ENCODE peak calls at places on chromosomes 12 and 14, in four cellular contexts. P is sigmoid colon, J is right lobe of liver, B is tibial nerve. R is an unnamed sample. For H3K36me3, the result is how much of the 10 kb centered on the place peaks cover.

GRCh38 chr14:71890541-71890940 is 41.7 kb upstream of the RGS6 start:
- DNase-seq in P (no peak), B (no peak), J (no peak), R (no peak)

GRCh38 chr12:48819986-48820385 is 1.7 kb downstream of the CACNB3 start:
- DNase-seq in J (no peak), B (no peak), P (no peak), R (no peak)

GRCh38 chr14:54285030-54285429 is 111.8 kb upstream of the CDKN3 start:
- DNase-seq in P (no peak), B (no peak), J (no peak), R (no peak)

GRCh38 chr12:34294671-34295365 is 272.5 kb downstream of the ALG10 start:
- DNase-seq in B (no peak), J (peak), P (peak), R (no peak)

GRCh38 chr12:28568709-28569108 is 378.5 kb downstream of the CCDC91 start:
- DNase-seq in B (no peak), J (no peak), P (no peak), R (no peak)

GRCh38 chr14:89629383-89629782 is 212.3 kb upstream of the FOXN3 start:
- DNase-seq in B (no peak), J (no peak), P (no peak), R (no peak)

GRCh38 chr14:57189070-57189469 is 79.6 kb downstream of the EXOC5 start:
- DNase-seq in B (no peak), J (no peak), P (no peak), R (no peak)

GRCh38 chr12:72226510-72226909 is 45.7 kb upstream of the TRHDE start:
- DNase-seq in J (no peak), P (no peak), B (no peak), R (no peak)

GRCh38 chr14:96056509-96057422 is 17.6 kb downstream of the C14orf132 start:
- DNase-seq in B (no peak), J (peak), P (no peak), R (no peak)

GRCh38 chr12:23415180-23415579 is 534.3 kb downstream of the SOX5 start:
- DNase-seq in P (no peak), J (no peak), B (no peak), R (no peak)

GRCh38 chr14:70665448-70666363 is 24.0 kb downstream of the TTC9 start:
- DNase-seq in B (no peak), P (no peak), J (peak), R (peak)

GRCh38 chr12:43370299-43370698 is 181.7 kb downstream of the ADAMTS20 start:
- DNase-seq in B (no peak), J (no peak), P (no peak), R (no peak)

GRCh38 chr14:44316647-44317432 is 190.2 kb downstream of the FSCB start:
- DNase-seq in J (no peak), B (no peak), P (no peak), R (peak)

GRCh38 chr12:110093631-110094311 is 30.4 kb upstream of the IFT81 start:
- DNase-seq in B (no peak), P (no peak), J (no peak), R (no peak)

GRCh38 chr14:33210304-33210703 is 271.6 kb downstream of the NPAS3 start:
- DNase-seq in P (no peak), B (no peak), J (no peak), R (no peak)

GRCh38 chr12:52945389-52946232 is 3.3 kb upstream of the KRT18 start:
- DNase-seq in P (no peak), B (no peak), J (peak), R (peak)

GRCh38 chr12:85076688-85077430 is 40.7 kb downstream of the LRRIQ1 start:
- DNase-seq in J (no peak), P (no peak), B (no peak), R (no peak)

GRCh38 chr12:96190403-96191170 is 3.6 kb upstream of the ELK3 start:
- DNase-seq in J (no peak), P (no peak), B (no peak), R (no peak)

GRCh38 chr12:41101821-41102220 is 86.3 kb upstream of the PDZRN4 start:
- DNase-seq in P (no peak), B (no peak), J (no peak), R (no peak)

GRCh38 chr14:90758959-90759358 is 57.3 kb downstream of the TTC7B start:
- DNase-seq in P (peak), J (peak), B (peak), R (peak)

GRCh38 chr12:1644523-1645438 is 15.8 kb downstream of the WNT5B start:
- DNase-seq in P (peak), J (no peak), B (peak), R (peak)

GRCh38 chr12:32166510-32166909 is 59.9 kb downstream of the BICD1 start:
- DNase-seq in P (no peak), J (no peak), B (no peak), R (no peak)

GRCh38 chr12:116551952-116552749 is 7.0 kb upstream of the MAP1LC3B2 start:
- DNase-seq in B (no peak), P (no peak), J (no peak), R (no peak)

GRCh38 chr12:6228535-6229223 is 28.5 kb downstream of the CD9 start:
- DNase-seq in B (no peak), P (peak), J (no peak), R (no peak)

GRCh38 chr12:52907092-52907810 is 2.4 kb upstream of the KRT8 start:
- DNase-seq in P (no peak), B (no peak), J (no peak), R (peak)

GRCh38 chr14:63760014-63760413 is 32.1 kb upstream of the SGPP1 start:
- DNase-seq in B (no peak), J (no peak), P (no peak), R (no peak)

GRCh38 chr14:96903444-96904023 is 106.4 kb downstream of the VRK1 start:
- DNase-seq in J (no peak), B (no peak), P (no peak), R (no peak)

GRCh38 chr12:76555226-76555767 is 4.3 kb downstream of the OSBPL8 start:
- DNase-seq in P (no peak), B (no peak), J (no peak), R (no peak)

GRCh38 chr14:102966256-102966655 is 43.8 kb downstream of the AMN start:
- DNase-seq in B (no peak), P (no peak), J (no peak), R (no peak)

GRCh38 chr14:102962111-102962627 is 39.7 kb downstream of the AMN start:
- DNase-seq in J (no peak), B (no peak), P (no peak), R (no peak)

GRCh38 chr14:102966681-102967505 is 44.4 kb downstream of the AMN start:
- DNase-seq in P (no peak), J (no peak), B (no peak), R (no peak)

GRCh38 chr14:102965282-102965681 is 42.8 kb downstream of the AMN start:
- DNase-seq in B (no peak), P (no peak), J (no peak), R (no peak)

GRCh38 chr14:102964152-102964730 is 41.8 kb downstream of the AMN start:
- DNase-seq in J (no peak), P (no peak), B (no peak), R (no peak)
- H3K36me3 ChIP-seq in J (half or more), P (half or more), B (half or more), R (half or more)

GRCh38 chr12:50613463-50613862 is 108.7 kb downstream of the DIP2B start:
- DNase-seq in J (no peak), P (no peak), B (no peak), R (no peak)

GRCh38 chr12:50617657-50618056 is 112.9 kb downstream of the DIP2B start:
- DNase-seq in P (no peak), B (no peak), J (no peak), R (no peak)

GRCh38 chr12:50614167-50614762 is 109.5 kb downstream of the DIP2B start:
- DNase-seq in P (no peak), B (no peak), J (no peak), R (no peak)

GRCh38 chr12:50612882-50613281 is 108.1 kb downstream of the DIP2B start:
- DNase-seq in P (no peak), J (no peak), B (no peak), R (no peak)

GRCh38 chr12:50615534-50616296 is 110.9 kb downstream of the DIP2B start:
- DNase-seq in P (no peak), B (no peak), J (no peak), R (no peak)
- H3K4me3 ChIP-seq in P (no peak), B (no peak), J (no peak), R (no peak)

GRCh38 chr14:84262932-84263331 is 1267.0 kb upstream of the FLRT2 start:
- DNase-seq in J (no peak), B (no peak), P (no peak), R (no peak)
- TF ChIP-seq POLR2A in J (no peak), B (no peak), P (no peak), R (no peak)

DNA sequence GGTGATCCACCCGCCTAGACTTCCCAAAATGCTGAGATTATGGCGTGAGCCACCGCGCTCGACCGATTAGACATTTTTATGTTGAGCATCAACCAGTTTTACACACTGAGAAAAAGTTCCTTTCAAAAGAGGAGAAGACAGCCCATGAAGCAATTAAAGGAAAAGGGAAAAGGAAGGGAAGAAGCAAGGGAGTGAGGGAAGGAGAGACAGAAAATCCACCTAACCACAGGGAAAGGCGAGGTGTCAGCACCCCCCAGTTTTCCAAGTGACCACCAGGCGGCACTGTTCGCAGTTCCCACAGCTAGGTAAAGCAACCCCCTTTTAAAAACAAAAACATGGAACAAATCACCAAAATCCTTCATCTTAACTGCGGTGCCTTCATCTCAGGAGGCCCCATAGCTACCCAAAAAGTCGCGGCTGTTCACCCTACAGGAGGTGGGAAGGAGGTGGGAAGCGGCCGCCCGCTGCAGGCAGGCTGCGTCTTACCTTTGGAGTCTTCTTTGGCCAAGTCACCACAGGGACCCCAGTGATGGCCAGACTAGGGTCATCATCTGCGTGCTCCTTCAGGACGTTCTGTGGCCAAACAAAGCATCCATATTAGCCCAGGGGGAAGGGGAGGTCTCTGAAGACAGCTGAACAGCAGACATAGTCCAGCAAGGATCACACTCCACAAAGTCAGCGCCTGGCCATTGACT is 86.6 kb downstream of the KDM2B start:
- DNase-seq in J (no peak), B (peak), P (no peak), R (peak)
- H3K36me3 ChIP-seq in J (under half), B (under half), P (under half), R (under half)

GRCh38 chr12:54018608-54018984 is 9.6 kb upstream of the HOXC6 start:
- DNase-seq in J (no peak), B (no peak), P (no peak), R (peak)
- H3K4me3 ChIP-seq in J (no peak), B (peak), P (peak), R (no peak)

GRCh38 chr14:77041837-77042557 is 13.5 kb upstream of the IRF2BPL start:
- DNase-seq in P (peak), B (no peak), J (no peak), R (peak)
- TF ChIP-seq POLR2A in P (no peak), B (no peak), J (no peak), R (no peak)

R was measured in adrenal gland.